ENCODE peak calls at places on chromosomes 16 and 17, in seven cellular contexts. H, T, W, F, B, X and L are unnamed samples.

GRCh38 chr17:9195961-9196668 is 174.8 kb downstream of the NTN1 start:
- DNase-seq in F (no peak), W (no peak), X (no peak), H (no peak), T (no peak), B (no peak), L (no peak)

GRCh38 chr16:12087901-12088364 is 111.4 kb downstream of the SNX29 start:
- DNase-seq in F (no peak), T (peak), H (peak), W (peak), B (no peak), X (no peak), L (no peak)

GRCh38 chr17:59643159-59643857 is 23.6 kb downstream of the CLTC start:
- DNase-seq in F (no peak), T (no peak), X (no peak), W (no peak), B (no peak), H (no peak), L (no peak)

GRCh38 chr16:68592466-68593337 is 52.4 kb upstream of the CDH3 start:
- DNase-seq in H (no peak), F (no peak), B (no peak), X (no peak), T (no peak), W (no peak), L (no peak)

GRCh38 chr17:5706835-5707234 is 122.5 kb upstream of the NLRP1 start:
- DNase-seq in T (peak), H (no peak), F (peak), B (peak), X (peak), W (peak), L (no peak)

GRCh38 chr17:31931781-31932180 is 5.0 kb upstream of the SUZ12 start:
- DNase-seq in F (no peak), X (no peak), W (no peak), H (no peak), T (no peak), B (no peak), L (no peak)

GRCh38 chr17:4969551-4970231 is 2.1 kb upstream of the SPAG7 start:
- DNase-seq in H (no peak), F (no peak), X (no peak), B (no peak), W (no peak), T (no peak), L (no peak)

GRCh38 chr17:1039119-1039507 is 42.2 kb downstream of the TIMM22 start:
- DNase-seq in X (no peak), H (no peak), B (no peak), F (no peak), W (no peak), T (no peak), L (no peak)

GRCh38 chr16:72997141-72997542 is 50.8 kb downstream of the ZFHX3 start:
- DNase-seq in H (peak), T (peak), F (no peak), B (no peak), W (no peak), X (no peak), L (no peak)

GRCh38 chr17:75044716-75045115 is 2.1 kb downstream of the ATP5PD start:
- DNase-seq in W (no peak), X (no peak), H (no peak), T (no peak), F (no peak), B (no peak), L (no peak)

GRCh38 chr17:16977932-16978331 is 6.0 kb upstream of the TNFRSF13B start:
- DNase-seq in T (peak), X (no peak), F (no peak), H (no peak), W (no peak), B (no peak), L (no peak)

GRCh38 chr16:31664683-31665482 is 137.2 kb downstream of the AHSP start:
- DNase-seq in X (no peak), H (no peak), T (no peak), B (no peak), F (no peak), W (no peak), L (no peak)

GRCh38 chr16:85123891-85124635 is 11.8 kb upstream of the CIBAR2 start:
- DNase-seq in B (no peak), F (no peak), W (no peak), H (no peak), X (peak), T (peak), L (peak)

GRCh38 chr17:77772461-77772897 is 186.0 kb upstream of the TNRC6C start:
- DNase-seq in B (no peak), H (no peak), X (no peak), W (peak), T (peak), F (peak), L (peak)

GRCh38 chr16:24834459-24835335 is 11.1 kb upstream of the SLC5A11 start:
- DNase-seq in T (no peak), X (no peak), F (no peak), H (peak), B (no peak), W (no peak), L (no peak)

GRCh38 chr17:35732806-35733136 is 1.3 kb downstream of the RASL10B start:
- DNase-seq in B (no peak), T (no peak), W (no peak), H (no peak), F (no peak), X (no peak), L (peak)

GRCh38 chr16:9134739-9135138 is 43.3 kb downstream of the HAPSTR1 start:
- DNase-seq in F (peak), T (peak), B (peak), H (peak), X (peak), W (peak), L (no peak)

GRCh38 chr17:17836818-17837379 is at the start of gene SREBF1:
- DNase-seq in F (peak), W (peak), T (peak), X (no peak), B (peak), H (peak), L (no peak)

GRCh38 chr17:72702998-72703397 is 389.5 kb downstream of the SLC39A11 start:
- DNase-seq in B (no peak), F (no peak), W (no peak), X (no peak), H (no peak), T (no peak), L (no peak)

GRCh38 chr16:80806957-80807356 is 2.6 kb upstream of the CDYL2 start:
- DNase-seq in H (no peak), F (peak), B (no peak), T (no peak), X (peak), W (no peak), L (no peak)

GRCh38 chr17:78390241-78391050 is 12.0 kb downstream of the PGS1 start:
- DNase-seq in W (no peak), B (no peak), F (no peak), H (peak), X (no peak), T (no peak), L (no peak)

GRCh38 chr17:64455993-64456885 is 7.3 kb downstream of the MILR1 start:
- DNase-seq in W (no peak), H (no peak), X (no peak), T (no peak), B (no peak), F (no peak), L (no peak)

GRCh38 chr17:44221072-44221861 is 1.8 kb upstream of the UBTF start:
- DNase-seq in W (peak), B (peak), H (peak), X (no peak), T (peak), F (peak), L (no peak)

GRCh38 chr16:90046122-90046970 is 27.1 kb upstream of the DBNDD1 start:
- DNase-seq in W (no peak), H (peak), F (no peak), X (no peak), B (peak), T (no peak), L (no peak)

GRCh38 chr16:88491560-88492310 is 38.7 kb downstream of the ZFPM1 start:
- DNase-seq in W (no peak), H (no peak), F (no peak), T (no peak), X (no peak), B (no peak), L (no peak)

GRCh38 chr16:80717611-80718010 is 86.8 kb downstream of the CDYL2 start:
- DNase-seq in H (no peak), X (no peak), F (no peak), T (no peak), B (no peak), W (no peak), L (no peak)

GRCh38 chr17:39927928-39928867 is 666 bp downstream of the LRRC3C start:
- DNase-seq in H (no peak), B (peak), X (no peak), T (peak), F (no peak), W (no peak), L (peak)

GRCh38 chr17:1486802-1487695 is 5.4 kb downstream of the MYO1C start:
- DNase-seq in H (peak), T (peak), X (peak), W (peak), F (peak), B (peak), L (peak)

GRCh38 chr16:72797606-72798005 is 250.3 kb downstream of the ZFHX3 start:
- DNase-seq in H (no peak), B (no peak), T (no peak), F (no peak), W (no peak), X (no peak), L (no peak)